ENCODE peak calls at places on chromosome 1, in ten cellular contexts. J is tibial artery, V is upper lobe of left lung, T is body of pancreas, H is cardiac muscle cell, Y is SJSA1, G is endothelial cell of umbilical vein, L is fibroblast of lung, F is psoas muscle, P is small intestine. S is an unnamed sample. For H3K4me1 and H3K36me3, the result is how much of the 10 kb centered on the place peaks cover.

GRCh38 chr1:66182551-66183178 is 351.3 kb upstream of the SGIP1 start:
- DNase-seq in T (no peak), L (peak), F (no peak), Y (no peak), V (no peak), J (no peak), G (no peak), H (peak), P (peak), S (no peak)

GRCh38 chr1:221839794-221840395 is 98.0 kb upstream of the DUSP10 start:
- DNase-seq in Y (peak), P (peak), G (peak), V (peak), L (peak), H (peak), F (peak), J (peak), T (peak), S (peak)

GRCh38 chr1:26285366-26286063 is 5.6 kb downstream of the SH3BGRL3 start:
- DNase-seq in G (no peak), V (no peak), T (peak), L (no peak), J (no peak), P (no peak), H (no peak), Y (peak), F (peak), S (peak)

GRCh38 chr1:36339615-36340014 is 16.2 kb upstream of the EVA1B start:
- DNase-seq in Y (no peak), P (no peak), T (no peak), L (no peak), G (no peak), H (no peak), F (no peak), V (no peak), J (no peak), S (no peak)

GRCh38 chr1:55007626-55008025 is 8.9 kb downstream of the BSND start:
- DNase-seq in H (peak), F (no peak), V (no peak), P (no peak), G (no peak), L (peak), T (no peak), Y (no peak), J (no peak), S (no peak)

GRCh38 chr1:207745839-207746767 is 5.8 kb upstream of the CD46 start:
- DNase-seq in T (no peak), Y (no peak), V (no peak), J (no peak), G (no peak), L (no peak), H (no peak), P (no peak), F (no peak), S (no peak)

GRCh38 chr1:230868736-230869385 is 540 bp upstream of the C1orf198 start:
- DNase-seq in F (peak), G (peak), H (peak), V (peak), Y (peak), P (peak), J (peak), T (peak), L (no peak), S (peak)

GRCh38 chr1:9593147-9593491 is 4.4 kb downstream of the TMEM201 start:
- DNase-seq in F (no peak), G (no peak), V (no peak), T (no peak), H (no peak), L (no peak), J (no peak), P (no peak), Y (no peak), S (no peak)

GRCh38 chr1:15650433-15650832 is 33.2 kb downstream of the DDI2 start:
- DNase-seq in P (no peak), H (no peak), V (no peak), L (no peak), T (no peak), G (no peak), Y (no peak), J (no peak), F (no peak), S (no peak)

GRCh38 chr1:34914958-34915357 is 14.5 kb downstream of the DLGAP3 start:
- DNase-seq in H (no peak), J (no peak), P (no peak), V (no peak), F (no peak), L (no peak), T (no peak), Y (peak), G (no peak), S (no peak)

GRCh38 chr1:227392984-227393764 is 74.9 kb upstream of the CDC42BPA start:
- DNase-seq in P (no peak), V (no peak), J (no peak), T (no peak), Y (no peak), F (no peak), G (no peak), H (no peak), L (no peak), S (no peak)

GRCh38 chr1:13725714-13726175 is 25.8 kb downstream of the PRDM2 start:
- DNase-seq in F (no peak), L (peak), Y (no peak), P (peak), T (peak), V (no peak), J (no peak), G (peak), H (peak), S (no peak)

GRCh38 chr1:178529364-178530036 is 16.6 kb downstream of the TEX35 start:
- DNase-seq in L (no peak), F (no peak), P (peak), T (no peak), H (no peak), G (no peak), Y (no peak), J (peak), V (no peak), S (no peak)

GRCh38 chr1:44655609-44656008 is 18.7 kb downstream of the TMEM53 start:
- DNase-seq in L (no peak), H (peak), J (no peak), G (peak), P (peak), F (no peak), T (peak), V (no peak), Y (no peak), S (no peak)

GRCh38 chr1:234528073-234528865 is 49.3 kb upstream of the TARBP1 start:
- DNase-seq in L (no peak), P (peak), Y (no peak), J (no peak), T (no peak), H (peak), V (no peak), F (no peak), G (no peak), S (no peak)
- H3K4me1 ChIP-seq in L (under half), P (under half), Y (under half), J (under half), T (half or more), H (under half), V (half or more), F (half or more), G (under half), S (under half)

DNA sequence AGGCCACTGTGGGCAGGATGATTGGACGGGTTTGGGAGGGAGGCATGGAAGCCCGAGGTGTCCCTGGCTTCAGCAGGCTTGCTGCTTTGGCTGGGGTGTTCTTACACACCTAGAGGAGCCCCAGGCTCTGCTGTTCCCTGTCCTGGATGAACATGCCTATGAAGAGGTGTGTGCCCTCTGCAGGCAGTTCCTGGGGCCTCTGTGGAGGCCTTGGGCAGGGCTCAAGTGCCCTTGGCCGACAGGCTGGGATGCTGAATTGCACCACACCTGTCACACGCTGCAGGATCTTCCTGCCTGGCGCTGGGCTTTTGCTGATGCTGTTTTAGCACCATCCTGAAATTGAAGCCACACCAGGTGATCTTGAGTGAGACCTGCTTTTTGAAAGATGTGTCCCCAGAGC is 415.0 kb upstream of the VAMP3 start:
- DNase-seq in H (no peak), T (no peak), G (no peak), F (no peak), L (no peak), V (no peak), P (no peak), J (no peak), Y (no peak), S (no peak)
- H3K36me3 ChIP-seq in H (under half), T (under half), G (under half), F (under half), L (under half), V (under half), P (under half), J (under half), Y (under half), S (under half)

DNA sequence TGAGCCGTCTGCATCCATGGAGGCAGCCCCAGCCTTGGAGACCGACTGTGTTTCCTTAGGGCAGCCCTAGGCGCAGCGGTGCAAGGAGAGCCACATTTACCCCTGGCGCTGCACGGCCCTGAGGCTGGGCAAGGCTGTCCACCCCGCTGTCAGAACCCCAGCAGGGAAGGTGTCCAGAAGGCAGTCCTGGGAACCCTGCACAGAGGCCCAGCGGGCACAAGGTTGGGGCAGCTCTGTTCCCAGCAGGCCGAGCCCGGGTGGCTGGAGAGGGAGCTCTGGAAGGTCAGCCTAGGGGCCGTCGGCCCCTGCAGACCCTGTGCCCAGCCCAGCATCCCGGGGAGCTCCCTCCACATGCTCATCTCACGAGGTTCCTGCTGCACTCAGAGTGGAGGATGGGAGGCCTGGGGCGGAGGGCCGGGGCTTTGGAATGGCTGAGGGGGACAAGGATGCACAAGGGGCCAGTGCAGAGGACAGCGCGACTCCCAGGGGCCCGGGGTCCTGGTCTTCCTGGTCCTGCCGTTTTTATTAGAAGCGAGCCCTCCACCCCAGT is 19.9 kb upstream of the SAMD11 start:
- DNase-seq in T (no peak), J (no peak), L (no peak), F (peak), Y (peak), G (no peak), V (no peak), H (no peak), P (no peak), S (peak)
- H3K4me3 ChIP-seq in T (no peak), J (peak), L (no peak), F (peak), Y (no peak), G (no peak), V (peak), H (peak), P (peak), S (no peak)

GRCh38 chr1:4119516-4120220 is 219.6 kb upstream of the C1orf174 start:
- DNase-seq in Y (no peak), V (no peak), T (no peak), J (no peak), G (no peak), P (no peak), F (no peak), L (no peak), H (no peak), S (no peak)

GRCh38 chr1:4121293-4121684 is 221.2 kb upstream of the C1orf174 start:
- DNase-seq in V (no peak), Y (no peak), J (no peak), F (no peak), L (no peak), T (no peak), H (no peak), G (no peak), P (no peak), S (no peak)

GRCh38 chr1:4121834-4122512 is 221.9 kb upstream of the C1orf174 start:
- DNase-seq in L (no peak), T (no peak), H (no peak), V (peak), P (no peak), Y (no peak), F (no peak), J (no peak), G (no peak), S (no peak)

GRCh38 chr1:4118746-4119515 is 218.9 kb upstream of the C1orf174 start:
- DNase-seq in J (peak), P (no peak), V (no peak), H (no peak), F (no peak), T (no peak), Y (no peak), G (no peak), L (no peak), S (no peak)

DNA sequence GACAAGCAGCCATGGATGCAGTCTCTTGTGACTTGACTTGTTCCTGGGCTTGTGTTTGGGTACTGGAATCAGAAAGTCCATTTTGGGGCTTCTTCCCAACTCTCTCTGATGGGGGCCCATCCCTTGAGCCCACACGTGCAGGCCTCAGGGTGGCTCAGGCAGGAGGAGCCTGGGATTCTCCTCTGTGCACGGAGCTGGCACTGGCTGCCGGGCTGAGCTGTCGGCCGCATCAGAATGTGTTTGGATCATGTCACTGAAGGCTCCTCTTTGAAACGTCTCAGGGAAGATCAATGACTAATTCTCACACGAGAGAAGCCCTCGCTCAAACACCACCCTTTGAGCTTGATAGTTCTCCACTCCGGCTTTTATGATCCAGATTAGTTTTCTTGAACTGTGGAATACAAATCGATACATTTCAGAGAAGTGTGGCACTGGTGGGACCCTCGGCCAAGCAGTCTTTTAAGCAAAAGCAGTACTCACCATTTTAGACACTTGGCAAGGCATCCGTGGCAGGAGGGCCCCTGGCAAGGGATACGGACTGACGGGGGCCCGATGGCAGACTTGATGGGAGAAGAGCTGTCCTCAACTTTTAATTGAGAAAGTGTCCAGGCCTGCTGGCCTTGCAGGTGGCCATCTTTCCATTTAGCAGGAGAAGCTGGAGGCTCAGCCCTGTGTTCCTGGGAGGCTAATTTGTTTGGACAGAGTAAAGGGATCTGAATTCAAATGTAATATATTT is 220.7 kb upstream of the C1orf174 start:
- DNase-seq in G (no peak), P (no peak), V (peak), H (no peak), J (peak), T (no peak), L (no peak), F (no peak), Y (no peak), S (no peak)
- H3K4me1 ChIP-seq in G (under half), P (under half), V (under half), H (under half), J (under half), T (under half), L (under half), F (under half), Y (under half), S (under half)

DNA sequence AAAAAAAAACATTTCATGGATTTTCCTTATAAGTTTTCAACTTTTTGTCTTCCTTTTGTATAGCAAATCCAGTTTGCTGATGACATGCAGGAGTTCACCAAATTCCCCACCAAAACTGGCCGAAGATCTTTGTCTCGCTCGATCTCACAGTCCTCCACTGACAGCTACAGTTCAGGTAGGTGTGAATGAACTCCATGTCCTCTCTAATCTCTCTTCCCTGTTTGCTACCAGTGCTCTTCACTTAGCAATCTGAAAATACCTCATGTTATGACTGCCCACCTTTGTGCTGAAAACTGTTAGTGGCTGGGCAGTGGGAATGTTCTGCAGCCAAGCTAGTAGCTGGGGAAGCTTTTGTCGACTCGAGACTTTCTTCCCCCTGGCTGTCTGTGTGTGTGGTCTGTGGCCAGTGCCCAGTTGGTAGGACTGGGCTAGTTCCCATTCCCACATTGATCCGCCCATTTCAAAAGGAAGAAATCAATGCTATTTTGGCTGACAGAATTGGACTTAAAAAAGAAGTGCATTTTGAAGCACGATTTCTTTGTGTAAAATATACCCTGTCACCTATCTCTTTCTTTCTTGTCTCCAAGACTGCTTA is 24.5 kb downstream of the AHCYL1 start:
- DNase-seq in H (no peak), V (no peak), F (no peak), J (no peak), G (no peak), Y (no peak), T (no peak), L (no peak), P (no peak), S (no peak)
- H3K36me3 ChIP-seq in H (under half), V (half or more), F (half or more), J (under half), G (under half), Y (half or more), T (under half), L (under half), P (under half), S (under half)

DNA sequence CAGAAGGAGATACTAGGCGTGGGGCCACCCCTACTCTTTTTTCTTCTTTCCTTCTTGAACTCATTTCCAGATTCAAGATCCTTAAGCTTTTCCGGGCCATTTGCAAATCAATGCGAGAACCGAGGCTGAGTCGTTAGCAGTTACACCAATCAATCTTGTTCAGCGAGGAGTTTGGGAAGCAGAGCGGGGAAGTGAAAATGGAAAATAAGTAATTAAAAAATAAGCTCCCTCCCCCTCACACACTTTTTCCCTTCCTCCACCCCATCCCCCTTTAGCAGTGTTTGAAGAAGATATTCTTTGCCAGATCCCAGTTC is 1.7 kb upstream of the NEGR1 start:
- DNase-seq in J (no peak), L (no peak), Y (no peak), G (no peak), V (no peak), F (no peak), P (no peak), T (no peak), H (no peak), S (no peak)
- H3K4me3 ChIP-seq in J (peak), L (peak), Y (peak), G (peak), V (peak), F (peak), P (peak), T (peak), H (peak), S (peak)

DNA sequence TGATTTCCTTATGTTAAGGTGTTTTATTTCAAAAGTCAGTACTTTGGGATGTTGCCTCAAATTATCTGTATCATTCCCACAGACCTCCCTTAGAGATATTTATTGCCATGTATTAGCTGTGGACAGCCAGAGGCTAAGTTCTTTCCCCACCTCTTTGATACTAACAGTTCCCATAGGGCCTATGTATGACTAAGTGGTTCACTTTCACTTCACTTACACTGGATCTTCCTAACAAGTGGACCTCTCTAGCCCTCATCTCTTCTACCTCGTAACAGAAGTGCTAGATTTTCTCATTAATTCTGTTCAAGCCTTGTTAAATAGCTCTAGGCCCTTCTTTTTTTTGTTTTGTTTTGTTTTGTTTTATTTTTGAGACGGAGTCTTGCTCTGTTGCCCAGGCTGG is 6.2 kb downstream of the TRAF5 start:
- DNase-seq in P (no peak), L (no peak), T (no peak), G (no peak), H (peak), F (no peak), Y (no peak), J (no peak), V (no peak), S (no peak)
- H3K4me1 ChIP-seq in P (under half), L (under half), T (half or more), G (under half), H (under half), F (under half), Y (under half), J (under half), V (under half), S (under half)

S was measured in kidney.